ENCODE peak calls at places on chromosomes 13 and 19, in four cellular contexts. N, G, H and E are unnamed samples.

GRCh38 chr19:15199652-15200574 is 882 bp downstream of the NOTCH3 start:
- DNase-seq in N (peak; percentile 86), G (peak; percentile 76), H (peak; percentile 66), E (no peak)

GRCh38 chr19:17830567-17831418 is 9.5 kb upstream of the INSL3 start:
- DNase-seq in N (peak; percentile 84), G (peak; percentile 93), H (peak; percentile 95), E (no peak)

GRCh38 chr19:53870485-53870844 is 2.8 kb downstream of the MYADM start:
- DNase-seq in N (no peak), G (no peak), H (no peak), E (no peak)

GRCh38 chr13:112825875-112826274 is 136.0 kb downstream of the ATP11A start:
- DNase-seq in N (no peak), G (no peak), H (no peak), E (no peak)

GRCh38 chr19:6088677-6089063 is 21.6 kb downstream of the RFX2 start:
- DNase-seq in N (no peak), G (no peak), H (peak; percentile 42), E (no peak)

GRCh38 chr19:34383599-34383998 is 18.6 kb downstream of the GPI start:
- DNase-seq in N (no peak), G (no peak), H (no peak), E (no peak)

GRCh38 chr13:34256236-34256635 is 438.3 kb downstream of the RFC3 start:
- DNase-seq in N (no peak), G (no peak), H (no peak), E (no peak)

GRCh38 chr19:35522745-35523327 is 5.3 kb downstream of the SBSN start:
- DNase-seq in N (no peak), G (no peak), H (peak; percentile 58), E (no peak)

GRCh38 chr13:49890376-49890775 is 45.8 kb downstream of the SPRYD7 start:
- DNase-seq in N (no peak), G (no peak), H (no peak), E (no peak)

GRCh38 chr13:80048802-80049201 is 292.1 kb downstream of the SPRY2 start:
- DNase-seq in N (no peak), G (no peak), H (peak; percentile 90), E (peak; percentile 90)

GRCh38 chr13:76335463-76335862 is 550.7 kb downstream of the KCTD12 start:
- DNase-seq in N (no peak), G (no peak), H (no peak), E (no peak)

GRCh38 chr19:12778020-12778904 is 2.9 kb upstream of the HOOK2 start:
- DNase-seq in N (no peak), G (peak; percentile 95), H (peak; percentile 64), E (peak; percentile 87)

GRCh38 chr19:10518444-10519361 is 1.5 kb upstream of the S1PR5 start:
- DNase-seq in N (no peak), G (peak; percentile 69), H (no peak), E (no peak)

GRCh38 chr19:18053571-18054219 is 33.0 kb downstream of the IL12RB1 start:
- DNase-seq in N (no peak), G (no peak), H (peak; percentile 43), E (no peak)

GRCh38 chr13:24693862-24694471 is 13.8 kb downstream of the ATP12A start:
- DNase-seq in N (no peak), G (no peak), H (peak; percentile 77), E (no peak)

GRCh38 chr13:46605824-46606554 is 53.0 kb downstream of the LRCH1 start:
- DNase-seq in N (no peak), G (no peak), H (no peak), E (no peak)

GRCh38 chr19:43984687-43985000 is 656 bp downstream of the ZNF155 start:
- DNase-seq in N (no peak), G (no peak), H (no peak), E (no peak)

GRCh38 chr19:38975214-38975860 is at the start of gene FBXO17:
- DNase-seq in N (peak; percentile 75), G (peak; percentile 81), H (peak; percentile 49), E (peak; percentile 75)

GRCh38 chr13:46751811-46752635 is 44.9 kb downstream of the ESD start:
- DNase-seq in N (no peak), G (no peak), H (no peak), E (no peak)

GRCh38 chr13:75861786-75862185 is 225.7 kb downstream of the LMO7 start:
- DNase-seq in N (no peak), G (no peak), H (no peak), E (no peak)

GRCh38 chr13:42747399-42747873 is 33.9 kb upstream of the FAM216B start:
- DNase-seq in N (no peak), G (no peak), H (peak; percentile 95), E (no peak)

GRCh38 chr19:35479278-35479677 is 11.0 kb downstream of the KRTDAP start:
- DNase-seq in N (no peak), G (no peak), H (peak; percentile 53), E (no peak)

GRCh38 chr19:4764290-4764660 is 27.3 kb upstream of the FEM1A start:
- DNase-seq in N (no peak), G (no peak), H (no peak), E (no peak)

GRCh38 chr13:102317593-102317992 is 84.3 kb downstream of the FGF14 start:
- DNase-seq in N (no peak), G (no peak), H (no peak), E (peak; percentile 85)

GRCh38 chr13:44305216-44305615 is 68.4 kb upstream of the SERP2 start:
- DNase-seq in N (no peak), G (no peak), H (no peak), E (peak; percentile 63)

GRCh38 chr13:43303040-43303729 is 279.8 kb downstream of the DNAJC15 start:
- DNase-seq in N (no peak), G (peak; percentile 83), H (peak; percentile 38), E (no peak)

GRCh38 chr13:101397742-101398141 is 18.6 kb downstream of the NALCN start:
- DNase-seq in N (no peak), G (no peak), H (peak; percentile 71), E (no peak)

GRCh38 chr13:27659466-27659865 is 37.8 kb downstream of the POLR1D start:
- DNase-seq in N (no peak), G (no peak), H (no peak), E (no peak)

GRCh38 chr19:3692141-3693029 is 7.9 kb downstream of the PIP5K1C start:
- DNase-seq in N (no peak), G (peak; percentile 67), H (no peak), E (no peak)
- TF ChIP-seq CTCF in N (peak; percentile 69), G (peak; percentile 44), H (peak; percentile 42), E (no peak)

DNA sequence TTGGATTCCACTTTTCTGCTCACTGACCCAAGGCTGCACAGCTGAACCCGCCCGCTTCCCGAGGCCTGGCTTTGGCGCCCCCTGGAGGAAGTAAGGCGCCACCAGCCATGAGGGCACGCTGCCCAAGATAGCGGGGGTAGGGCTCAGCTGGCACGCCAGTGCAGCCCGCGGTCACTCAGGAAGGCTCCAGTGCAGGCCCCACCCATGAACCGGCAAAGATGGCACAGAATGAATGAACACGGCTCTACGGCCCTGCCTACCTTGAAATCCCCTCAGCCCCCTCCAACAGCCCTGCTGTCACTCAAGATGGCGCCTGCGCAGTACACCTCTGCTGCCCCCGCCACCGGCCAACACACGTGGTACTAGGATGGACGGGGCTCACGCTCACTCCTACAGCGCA is 3.0 kb downstream of the PEG3 start:
- DNase-seq in N (no peak), G (peak; percentile 95), H (no peak), E (peak; percentile 86)
- TF ChIP-seq CTCF in N (no peak), G (peak; percentile 54), H (no peak), E (peak; percentile 43)

DNA sequence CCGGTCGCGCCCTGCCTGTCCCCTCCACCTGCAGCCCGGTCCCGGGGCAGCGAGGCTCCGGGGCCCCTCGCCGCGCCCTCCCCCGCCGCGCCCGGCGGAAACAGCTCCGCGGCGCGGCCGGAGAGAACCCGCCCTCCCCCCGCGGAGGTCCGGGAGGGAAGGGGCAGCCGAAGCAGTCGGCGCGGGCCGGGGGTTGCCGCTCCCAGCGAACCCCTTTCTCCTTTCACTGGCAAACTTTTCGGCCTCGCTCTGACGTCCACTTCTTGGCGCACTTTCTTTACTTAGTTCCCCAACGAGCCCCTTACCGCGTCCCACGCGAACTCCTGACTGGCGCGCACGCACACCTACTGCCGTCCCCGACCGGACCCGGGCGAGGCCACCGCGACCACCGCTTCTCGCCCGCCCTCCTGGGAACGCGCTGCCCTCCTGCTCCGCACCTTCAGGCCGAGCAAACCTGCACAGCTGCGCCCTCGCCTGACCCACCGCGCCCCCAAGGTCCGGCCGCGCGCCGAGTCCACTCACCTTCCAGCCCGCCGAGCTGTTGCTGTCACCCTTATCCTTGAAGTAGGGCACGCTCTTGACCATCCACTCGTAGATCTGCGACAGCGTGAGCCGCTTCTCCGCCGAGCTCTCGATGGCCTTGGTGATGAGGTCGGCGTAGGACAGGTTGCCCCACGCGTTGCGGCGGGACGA is 1.2 kb downstream of the FOXO1 start:
- DNase-seq in N (peak; percentile 72), G (peak; percentile 85), H (peak; percentile 43), E (peak; percentile 77)
- TF ChIP-seq CTCF in N (no peak), G (no peak), H (no peak), E (no peak)

GRCh38 chr19:383922-384800 is 24.8 kb downstream of the C2CD4C start:
- DNase-seq in N (no peak), G (no peak), H (no peak), E (no peak)
- TF ChIP-seq CTCF in N (peak; percentile 81), G (peak; percentile 48), H (no peak), E (no peak)